ENCODE peak calls at places on chromosomes 11 and 22, in nine cellular contexts. One of them, this sample, is unnamed.

GRCh38 chr22:32617883-32618282 is 143.3 kb downstream of the FBXO7 start:
- DNase-seq in Calu3: no peak
- DNase-seq in fibroblast of lung: no peak
- DNase-seq in neural progenitor cell: no peak
- DNase-seq in RWPE1: no peak
- DNase-seq in GM06990: no peak
- DNase-seq in Peyer's patch: peak
- DNase-seq in WTC11: no peak
- DNase-seq in brain microvascular endothelial cell: no peak
- DNase-seq in this sample: no peak

GRCh38 chr11:70049045-70049444 is 29.1 kb upstream of the ANO1 start:
- DNase-seq in Calu3: no peak
- DNase-seq in fibroblast of lung: no peak
- DNase-seq in neural progenitor cell: no peak
- DNase-seq in RWPE1: no peak
- DNase-seq in GM06990: no peak
- DNase-seq in Peyer's patch: no peak
- DNase-seq in WTC11: no peak
- DNase-seq in brain microvascular endothelial cell: no peak
- DNase-seq in this sample: no peak

GRCh38 chr11:86941077-86941870 is 13.9 kb downstream of the FZD4 start:
- DNase-seq in Calu3: no peak
- DNase-seq in fibroblast of lung: no peak
- DNase-seq in neural progenitor cell: no peak
- DNase-seq in RWPE1: no peak
- DNase-seq in GM06990: no peak
- DNase-seq in Peyer's patch: no peak
- DNase-seq in WTC11: no peak
- DNase-seq in brain microvascular endothelial cell: no peak
- DNase-seq in this sample: no peak

GRCh38 chr11:134170177-134170908 is 53.4 kb downstream of the NCAPD3 start:
- DNase-seq in Calu3: no peak
- DNase-seq in fibroblast of lung: no peak
- DNase-seq in neural progenitor cell: no peak
- DNase-seq in RWPE1: no peak
- DNase-seq in GM06990: no peak
- DNase-seq in Peyer's patch: no peak
- DNase-seq in WTC11: no peak
- DNase-seq in brain microvascular endothelial cell: no peak
- DNase-seq in this sample: no peak

GRCh38 chr11:38274031-38274430 is 1676.0 kb upstream of the RAG2 start:
- DNase-seq in Calu3: no peak
- DNase-seq in fibroblast of lung: peak
- DNase-seq in neural progenitor cell: no peak
- DNase-seq in RWPE1: peak
- DNase-seq in GM06990: no peak
- DNase-seq in Peyer's patch: no peak
- DNase-seq in WTC11: no peak
- DNase-seq in brain microvascular endothelial cell: no peak
- DNase-seq in this sample: no peak

GRCh38 chr22:20964799-20965103 is 2.3 kb upstream of the AIFM3 start:
- DNase-seq in Calu3: no peak
- DNase-seq in fibroblast of lung: no peak
- DNase-seq in neural progenitor cell: no peak
- DNase-seq in RWPE1: no peak
- DNase-seq in GM06990: no peak
- DNase-seq in Peyer's patch: no peak
- DNase-seq in WTC11: no peak
- DNase-seq in brain microvascular endothelial cell: no peak
- DNase-seq in this sample: no peak

GRCh38 chr11:121503056-121503455 is 50.3 kb upstream of the SORL1-AS1 start:
- DNase-seq in Calu3: no peak
- DNase-seq in fibroblast of lung: no peak
- DNase-seq in neural progenitor cell: no peak
- DNase-seq in RWPE1: no peak
- DNase-seq in GM06990: no peak
- DNase-seq in Peyer's patch: no peak
- DNase-seq in WTC11: no peak
- DNase-seq in brain microvascular endothelial cell: no peak
- DNase-seq in this sample: no peak

GRCh38 chr11:66888282-66888681 is 31.4 kb downstream of the LRFN4 start:
- DNase-seq in Calu3: no peak
- DNase-seq in fibroblast of lung: no peak
- DNase-seq in neural progenitor cell: no peak
- DNase-seq in RWPE1: no peak
- DNase-seq in GM06990: no peak
- DNase-seq in Peyer's patch: no peak
- DNase-seq in WTC11: no peak
- DNase-seq in brain microvascular endothelial cell: no peak
- DNase-seq in this sample: no peak

GRCh38 chr11:118629761-118630661 is 22.6 kb downstream of the PHLDB1 start:
- DNase-seq in Calu3: no peak
- DNase-seq in fibroblast of lung: no peak
- DNase-seq in neural progenitor cell: no peak
- DNase-seq in RWPE1: peak
- DNase-seq in GM06990: no peak
- DNase-seq in Peyer's patch: peak
- DNase-seq in WTC11: no peak
- DNase-seq in brain microvascular endothelial cell: no peak
- DNase-seq in this sample: no peak

GRCh38 chr11:74675761-74676160 is 55.5 kb downstream of the CHRDL2 start:
- DNase-seq in Calu3: no peak
- DNase-seq in fibroblast of lung: no peak
- DNase-seq in neural progenitor cell: peak
- DNase-seq in RWPE1: no peak
- DNase-seq in GM06990: no peak
- DNase-seq in Peyer's patch: no peak
- DNase-seq in WTC11: no peak
- DNase-seq in brain microvascular endothelial cell: no peak
- DNase-seq in this sample: no peak

GRCh38 chr22:23834830-23835772 is 3.7 kb downstream of the DERL3 start:
- DNase-seq in Calu3: no peak
- DNase-seq in fibroblast of lung: no peak
- DNase-seq in neural progenitor cell: no peak
- DNase-seq in RWPE1: no peak
- DNase-seq in GM06990: no peak
- DNase-seq in Peyer's patch: peak
- DNase-seq in WTC11: peak
- DNase-seq in brain microvascular endothelial cell: no peak
- DNase-seq in this sample: no peak

GRCh38 chr11:95152878-95153856 is 63.5 kb downstream of the ENDOD1 start:
- DNase-seq in Calu3: no peak
- DNase-seq in fibroblast of lung: no peak
- DNase-seq in neural progenitor cell: no peak
- DNase-seq in RWPE1: no peak
- DNase-seq in GM06990: peak
- DNase-seq in Peyer's patch: no peak
- DNase-seq in WTC11: no peak
- DNase-seq in brain microvascular endothelial cell: no peak
- DNase-seq in this sample: no peak

GRCh38 chr11:47946682-47947575 is 33.4 kb upstream of the PTPRJ start:
- DNase-seq in Calu3: peak
- DNase-seq in fibroblast of lung: peak
- DNase-seq in neural progenitor cell: no peak
- DNase-seq in RWPE1: peak
- DNase-seq in GM06990: no peak
- DNase-seq in Peyer's patch: peak
- DNase-seq in WTC11: no peak
- DNase-seq in brain microvascular endothelial cell: peak
- DNase-seq in this sample: peak

GRCh38 chr11:834371-835316 is 1.9 kb downstream of the CD151 start:
- DNase-seq in Calu3: peak
- DNase-seq in fibroblast of lung: peak
- DNase-seq in neural progenitor cell: no peak
- DNase-seq in RWPE1: peak
- DNase-seq in GM06990: no peak
- DNase-seq in Peyer's patch: peak
- DNase-seq in WTC11: no peak
- DNase-seq in brain microvascular endothelial cell: no peak
- DNase-seq in this sample: peak

GRCh38 chr11:66626926-66627325 is 10.5 kb downstream of the RBM14 start:
- DNase-seq in Calu3: no peak
- DNase-seq in fibroblast of lung: no peak
- DNase-seq in neural progenitor cell: no peak
- DNase-seq in RWPE1: no peak
- DNase-seq in GM06990: no peak
- DNase-seq in Peyer's patch: peak
- DNase-seq in WTC11: no peak
- DNase-seq in brain microvascular endothelial cell: no peak
- DNase-seq in this sample: no peak

GRCh38 chr11:1486054-1486825 is at the start of gene MOB2:
- DNase-seq in Calu3: peak
- DNase-seq in fibroblast of lung: peak
- DNase-seq in neural progenitor cell: no peak
- DNase-seq in RWPE1: no peak
- DNase-seq in GM06990: no peak
- DNase-seq in Peyer's patch: peak
- DNase-seq in WTC11: peak
- DNase-seq in brain microvascular endothelial cell: no peak
- DNase-seq in this sample: no peak

DNA sequence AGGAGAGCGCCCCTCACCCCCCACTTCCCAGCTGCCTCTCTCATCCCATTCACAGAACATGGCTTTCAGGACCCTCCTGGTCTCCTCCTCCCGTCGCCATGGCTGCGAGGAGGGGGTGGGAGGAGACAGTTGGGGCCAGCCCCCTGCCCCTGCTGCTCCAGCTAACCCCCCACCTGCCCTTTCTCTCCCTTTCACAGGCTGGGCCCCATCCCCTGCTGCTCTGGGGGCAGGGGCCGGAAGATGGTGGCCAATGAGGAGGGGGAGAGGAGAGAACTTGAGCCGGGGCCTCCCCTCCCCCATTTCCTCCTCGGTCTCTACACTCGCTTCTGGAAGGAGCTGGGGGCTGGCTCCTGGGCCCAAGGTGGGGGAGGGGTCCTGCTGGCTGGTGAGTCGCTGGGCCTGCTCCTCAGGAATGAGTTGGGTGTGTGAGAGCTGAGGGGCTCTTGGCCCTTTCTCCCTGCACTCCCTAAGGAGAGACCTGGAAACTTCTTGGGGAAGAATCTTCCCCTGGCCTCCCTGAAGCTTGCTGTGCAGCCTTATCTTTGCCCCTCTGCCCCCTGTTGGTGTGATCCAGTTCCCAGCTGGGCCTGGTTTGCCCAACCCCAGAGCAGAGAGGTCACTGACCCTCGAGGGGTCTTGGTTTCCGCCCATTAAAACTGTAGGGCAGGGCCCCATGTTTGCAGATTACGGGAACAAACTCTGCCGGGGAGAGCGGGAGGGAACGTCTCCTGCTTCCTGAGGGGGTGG is 10.2 kb downstream of the YPEL4 start:
- DNase-seq in Calu3: no peak
- DNase-seq in fibroblast of lung: peak
- DNase-seq in neural progenitor cell: peak
- DNase-seq in RWPE1: no peak
- DNase-seq in GM06990: no peak
- DNase-seq in Peyer's patch: no peak
- DNase-seq in WTC11: peak
- DNase-seq in brain microvascular endothelial cell: no peak
- DNase-seq in this sample: no peak
- TF ChIP-seq CTCF in Calu3: no peak
- TF ChIP-seq CTCF in fibroblast of lung: no peak
- TF ChIP-seq CTCF in neural progenitor cell: peak
- TF ChIP-seq CTCF in RWPE1: no peak
- TF ChIP-seq CTCF in GM06990: no peak
- TF ChIP-seq CTCF in Peyer's patch: no peak
- TF ChIP-seq CTCF in WTC11: no peak
- TF ChIP-seq CTCF in brain microvascular endothelial cell: peak
- TF ChIP-seq CTCF in this sample: peak

GRCh38 chr22:43268261-43268660 is 74.9 kb downstream of the SCUBE1 start:
- DNase-seq in Calu3: no peak
- DNase-seq in fibroblast of lung: no peak
- DNase-seq in neural progenitor cell: no peak
- DNase-seq in RWPE1: no peak
- DNase-seq in GM06990: no peak
- DNase-seq in Peyer's patch: no peak
- DNase-seq in WTC11: no peak
- DNase-seq in brain microvascular endothelial cell: no peak
- DNase-seq in this sample: no peak

GRCh38 chr22:43270949-43271348 is 72.2 kb downstream of the SCUBE1 start:
- DNase-seq in Calu3: no peak
- DNase-seq in fibroblast of lung: no peak
- DNase-seq in neural progenitor cell: no peak
- DNase-seq in RWPE1: no peak
- DNase-seq in GM06990: no peak
- DNase-seq in Peyer's patch: no peak
- DNase-seq in WTC11: no peak
- DNase-seq in brain microvascular endothelial cell: no peak
- DNase-seq in this sample: no peak

GRCh38 chr22:43269325-43270040 is 73.7 kb downstream of the SCUBE1 start:
- DNase-seq in Calu3: no peak
- DNase-seq in fibroblast of lung: no peak
- DNase-seq in neural progenitor cell: peak
- DNase-seq in RWPE1: no peak
- DNase-seq in GM06990: no peak
- DNase-seq in Peyer's patch: no peak
- DNase-seq in WTC11: no peak
- DNase-seq in brain microvascular endothelial cell: no peak
- DNase-seq in this sample: no peak

GRCh38 chr22:43272301-43272700 is 70.9 kb downstream of the SCUBE1 start:
- DNase-seq in Calu3: no peak
- DNase-seq in fibroblast of lung: peak
- DNase-seq in neural progenitor cell: no peak
- DNase-seq in RWPE1: no peak
- DNase-seq in GM06990: no peak
- DNase-seq in Peyer's patch: no peak
- DNase-seq in WTC11: no peak
- DNase-seq in brain microvascular endothelial cell: no peak
- DNase-seq in this sample: peak

GRCh38 chr22:43270314-43270908 is 72.8 kb downstream of the SCUBE1 start:
- DNase-seq in Calu3: peak
- DNase-seq in fibroblast of lung: no peak
- DNase-seq in neural progenitor cell: peak
- DNase-seq in RWPE1: no peak
- DNase-seq in GM06990: no peak
- DNase-seq in Peyer's patch: no peak
- DNase-seq in WTC11: peak
- DNase-seq in brain microvascular endothelial cell: no peak
- DNase-seq in this sample: no peak
- TF ChIP-seq CTCF in Calu3: peak
- TF ChIP-seq CTCF in fibroblast of lung: peak
- TF ChIP-seq CTCF in neural progenitor cell: peak
- TF ChIP-seq CTCF in RWPE1: no peak
- TF ChIP-seq CTCF in GM06990: peak
- TF ChIP-seq CTCF in Peyer's patch: no peak
- TF ChIP-seq CTCF in WTC11: no peak
- TF ChIP-seq CTCF in brain microvascular endothelial cell: peak
- TF ChIP-seq CTCF in this sample: peak

GRCh38 chr11:20022363-20023081 is 137.8 kb downstream of the DBX1 start:
- DNase-seq in Calu3: peak
- DNase-seq in fibroblast of lung: peak
- DNase-seq in neural progenitor cell: peak
- DNase-seq in RWPE1: no peak
- DNase-seq in GM06990: no peak
- DNase-seq in Peyer's patch: no peak
- DNase-seq in WTC11: peak
- DNase-seq in brain microvascular endothelial cell: peak
- DNase-seq in this sample: no peak
- TF ChIP-seq CTCF in Calu3: no peak
- TF ChIP-seq CTCF in fibroblast of lung: no peak
- TF ChIP-seq CTCF in neural progenitor cell: no peak
- TF ChIP-seq CTCF in RWPE1: no peak
- TF ChIP-seq CTCF in GM06990: no peak
- TF ChIP-seq CTCF in Peyer's patch: no peak
- TF ChIP-seq CTCF in WTC11: no peak
- TF ChIP-seq CTCF in brain microvascular endothelial cell: no peak
- TF ChIP-seq CTCF in this sample: no peak

GRCh38 chr22:31490496-31490925 is 869 bp upstream of the EIF4ENIF1 start:
- DNase-seq in Calu3: peak
- DNase-seq in fibroblast of lung: peak
- DNase-seq in neural progenitor cell: peak
- DNase-seq in RWPE1: peak
- DNase-seq in GM06990: peak
- DNase-seq in Peyer's patch: peak
- DNase-seq in WTC11: peak
- DNase-seq in brain microvascular endothelial cell: peak
- DNase-seq in this sample: peak
- TF ChIP-seq CTCF in Calu3: no peak
- TF ChIP-seq CTCF in fibroblast of lung: peak
- TF ChIP-seq CTCF in neural progenitor cell: no peak
- TF ChIP-seq CTCF in RWPE1: no peak
- TF ChIP-seq CTCF in GM06990: no peak
- TF ChIP-seq CTCF in Peyer's patch: peak
- TF ChIP-seq CTCF in WTC11: no peak
- TF ChIP-seq CTCF in brain microvascular endothelial cell: peak
- TF ChIP-seq CTCF in this sample: peak